ENCODE peak calls at places on chromosomes 3 and 15, in seven cellular contexts. X, V, H, F, B, A and I are unnamed samples.

GRCh38 chr3:45628746-45629145 is 34.2 kb downstream of the LIMD1 start:
- DNase-seq in X (no peak), V (no peak), H (no peak), F (no peak), B (no peak), A (peak; percentile 76), I (no peak)

GRCh38 chr15:90165659-90166489 is 35.3 kb upstream of the SEMA4B start:
- DNase-seq in X (peak; percentile 98), V (peak; percentile 95), H (peak; percentile 95), F (no peak), B (peak; percentile 43), A (peak; percentile 98), I (peak; percentile 92)

GRCh38 chr3:46846624-46847542 is 16.4 kb downstream of the MYL3 start:
- DNase-seq in X (no peak), V (no peak), H (peak; percentile 23), F (no peak), B (no peak), A (no peak), I (peak; percentile 32)

GRCh38 chr3:196998966-196999760 is 30.5 kb downstream of the MELTF start:
- DNase-seq in X (no peak), V (no peak), H (no peak), F (peak; percentile 9), B (no peak), A (no peak), I (no peak)

GRCh38 chr3:55907616-55908015 is 420.5 kb upstream of the WNT5A start:
- DNase-seq in X (no peak), V (no peak), H (no peak), F (no peak), B (no peak), A (no peak), I (no peak)

GRCh38 chr3:195198424-195199346 is 72.3 kb downstream of the XXYLT1 start:
- DNase-seq in X (no peak), V (no peak), H (no peak), F (no peak), B (peak; percentile 8), A (no peak), I (no peak)

GRCh38 chr3:194865081-194865480 is 179.4 kb downstream of the FAM43A start:
- DNase-seq in X (no peak), V (no peak), H (no peak), F (no peak), B (no peak), A (no peak), I (no peak)

GRCh38 chr3:168989396-168989795 is 674.1 kb downstream of the MECOM start:
- DNase-seq in X (no peak), V (no peak), H (no peak), F (no peak), B (peak; percentile 17), A (peak; percentile 31), I (no peak)

GRCh38 chr15:85621096-85621495 is 173.6 kb downstream of the KLHL25 start:
- DNase-seq in X (no peak), V (no peak), H (no peak), F (no peak), B (no peak), A (peak; percentile 30), I (no peak)

GRCh38 chr15:48514103-48514817 is 131.2 kb downstream of the FBN1 start:
- DNase-seq in X (no peak), V (no peak), H (no peak), F (no peak), B (no peak), A (no peak), I (no peak)

GRCh38 chr3:177440456-177441105 is 243.3 kb upstream of the TBL1XR1 start:
- DNase-seq in X (no peak), V (no peak), H (no peak), F (no peak), B (no peak), A (no peak), I (no peak)

GRCh38 chr3:177441813-177442646 is 244.7 kb upstream of the TBL1XR1 start:
- DNase-seq in X (no peak), V (no peak), H (no peak), F (no peak), B (peak; percentile 58), A (no peak), I (no peak)

GRCh38 chr3:177439729-177440269 is 242.5 kb upstream of the TBL1XR1 start:
- DNase-seq in X (no peak), V (no peak), H (no peak), F (no peak), B (peak; percentile 36), A (peak; percentile 81), I (no peak)

GRCh38 chr3:177443469-177443868 is 246.2 kb upstream of the TBL1XR1 start:
- DNase-seq in X (peak; percentile 19), V (no peak), H (no peak), F (no peak), B (no peak), A (peak; percentile 67), I (no peak)

GRCh38 chr3:177441281-177441812 is 244.1 kb upstream of the TBL1XR1 start:
- DNase-seq in X (no peak), V (no peak), H (no peak), F (no peak), B (no peak), A (no peak), I (no peak)
- H3K4me3 ChIP-seq in X (no peak overlapping the region), V (no peak overlapping the region), H (no peak overlapping the region), F (no peak overlapping the region), B (peak overlapping the region; percentile 14), A (no peak overlapping the region), I (no peak overlapping the region)

GRCh38 chr15:45167631-45168205 is 20.0 kb downstream of the SHF start:
- DNase-seq in X (no peak), V (no peak), H (no peak), F (no peak), B (no peak), A (no peak), I (no peak)
- H3K4me3 ChIP-seq in X (peak overlapping the region; percentile 73), V (peak overlapping the region; percentile 65), H (peak overlapping the region; percentile 59), F (peak overlapping the region; percentile 70), B (peak overlapping the region; percentile 68), A (peak overlapping the region; percentile 43), I (peak overlapping the region; percentile 59)

GRCh38 chr3:13015286-13016082 is 57.7 kb downstream of the IQSEC1 start:
- DNase-seq in X (no peak), V (no peak), H (peak; percentile 82), F (no peak), B (no peak), A (no peak), I (peak; percentile 87)
- H3K4me3 ChIP-seq in X (no peak overlapping the region), V (no peak overlapping the region), H (no peak overlapping the region), F (peak overlapping the region; percentile 48), B (no peak overlapping the region), A (no peak overlapping the region), I (no peak overlapping the region)

DNA sequence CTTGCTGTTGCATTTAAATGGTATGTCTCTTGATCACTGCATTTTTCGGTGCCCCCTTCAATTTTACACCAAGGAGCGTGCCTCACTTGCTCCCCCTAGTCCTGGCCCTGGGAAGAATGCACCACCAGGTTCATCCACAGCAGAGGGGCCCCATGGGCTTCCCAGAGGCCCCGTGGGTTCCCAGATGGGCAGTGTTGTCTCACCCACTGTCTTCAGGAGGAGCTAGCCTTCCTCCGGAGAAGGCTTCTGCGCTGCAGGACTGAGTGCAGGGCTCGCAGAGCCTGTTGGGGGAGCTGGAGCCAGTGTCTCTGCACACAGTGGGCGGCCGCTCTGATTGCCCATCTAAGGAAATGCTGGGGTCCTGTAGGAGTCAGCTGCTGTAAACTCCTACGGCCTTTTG is 45.9 kb downstream of the POLR2M start:
- DNase-seq in X (no peak), V (no peak), H (no peak), F (peak; percentile 40), B (peak; percentile 75), A (peak; percentile 59), I (no peak)
- H3K4me3 ChIP-seq in X (no peak overlapping the region), V (no peak overlapping the region), H (no peak overlapping the region), F (peak overlapping the region; percentile 9), B (peak overlapping the region; percentile 28), A (no peak overlapping the region), I (no peak overlapping the region)

GRCh38 chr15:24879492-24879891 is 75.3 kb upstream of the SNRPN start:
- DNase-seq in X (no peak), V (no peak), H (no peak), F (no peak), B (no peak), A (no peak), I (no peak)

GRCh38 chr15:24880663-24881062 is 74.1 kb upstream of the SNRPN start:
- DNase-seq in X (no peak), V (no peak), H (no peak), F (no peak), B (no peak), A (no peak), I (no peak)

GRCh38 chr15:24878153-24878552 is 76.6 kb upstream of the SNRPN start:
- DNase-seq in X (no peak), V (no peak), H (no peak), F (peak; percentile 26), B (no peak), A (peak; percentile 27), I (no peak)

DNA sequence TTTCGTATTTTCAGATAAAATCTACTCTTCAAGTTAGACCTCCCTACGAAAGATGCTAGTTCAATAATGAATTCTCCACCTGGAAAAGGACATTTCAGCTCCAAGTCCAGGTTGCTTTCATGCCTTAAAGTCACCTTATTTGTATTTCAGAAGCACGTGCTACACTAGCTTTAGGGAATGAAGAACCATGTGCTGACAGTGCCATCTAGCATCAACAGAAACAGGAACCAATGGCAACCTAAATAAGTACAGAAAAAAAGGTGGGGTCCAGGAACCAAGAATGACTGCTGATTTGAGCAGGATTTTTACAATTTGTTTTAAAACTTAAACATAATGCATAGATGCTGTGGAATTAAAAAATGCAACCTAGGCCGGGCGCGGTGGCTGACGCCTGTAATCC is 77.6 kb upstream of the SNRPN start:
- DNase-seq in X (no peak), V (no peak), H (no peak), F (no peak), B (no peak), A (no peak), I (no peak)
- H3K4me3 ChIP-seq in X (no peak overlapping the region), V (no peak overlapping the region), H (no peak overlapping the region), F (no peak overlapping the region), B (no peak overlapping the region), A (no peak overlapping the region), I (no peak overlapping the region)

GRCh38 chr3:126358816-126359181 is 1.6 kb upstream of the KLF15 start:
- DNase-seq in X (no peak), V (no peak), H (peak; percentile 5), F (no peak), B (no peak), A (no peak), I (no peak)
- H3K4me3 ChIP-seq in X (no peak overlapping the region), V (no peak overlapping the region), H (no peak overlapping the region), F (no peak overlapping the region), B (no peak overlapping the region), A (no peak overlapping the region), I (no peak overlapping the region)

GRCh38 chr15:80785335-80785734 is 6.2 kb downstream of the CEMIP start:
- DNase-seq in X (no peak), V (no peak), H (no peak), F (no peak), B (no peak), A (no peak), I (no peak)
- H3K4me3 ChIP-seq in X (no peak overlapping the region), V (no peak overlapping the region), H (no peak overlapping the region), F (no peak overlapping the region), B (no peak overlapping the region), A (no peak overlapping the region), I (no peak overlapping the region)

DNA sequence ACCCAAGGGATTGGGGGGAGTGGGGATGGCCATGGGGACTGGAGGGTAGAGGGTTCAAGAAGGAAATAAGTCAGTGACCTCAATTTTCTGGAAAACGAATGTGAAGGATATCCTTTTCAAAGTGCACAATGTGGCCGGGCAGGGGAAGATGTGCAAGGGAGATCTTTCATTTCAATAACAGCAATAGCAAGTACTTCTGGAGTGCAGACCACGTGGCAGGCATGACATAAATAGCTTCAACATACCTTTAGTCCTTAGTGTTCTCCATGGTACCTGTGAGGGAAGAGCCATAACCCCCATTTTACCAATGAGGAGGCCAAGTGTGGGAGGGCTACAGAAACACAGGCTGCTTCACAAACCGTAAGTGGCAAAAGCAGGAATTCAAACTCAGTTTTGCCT is 138.7 kb downstream of the FOXP1 start:
- DNase-seq in X (no peak), V (no peak), H (no peak), F (no peak), B (no peak), A (no peak), I (no peak)
- H3K4me3 ChIP-seq in X (no peak overlapping the region), V (no peak overlapping the region), H (no peak overlapping the region), F (no peak overlapping the region), B (no peak overlapping the region), A (no peak overlapping the region), I (no peak overlapping the region)